ENCODE peak calls at places on chromosome 21, in five cellular contexts. L, P, S, N and V are unnamed samples.

GRCh38 chr21:29849735-29850176 is 90.0 kb downstream of the GRIK1 start:
- DNase-seq in L (no peak), P (no peak), S (peak; percentile 88), N (peak; percentile 74), V (no peak)

GRCh38 chr21:45385549-45386050 is 19.4 kb upstream of the COL18A1 start:
- DNase-seq in L (peak; percentile 18), P (peak; percentile 25), S (no peak), N (no peak), V (no peak)

GRCh38 chr21:14685568-14685967 is 139.5 kb upstream of the SAMSN1 start:
- DNase-seq in L (no peak), P (no peak), S (no peak), N (no peak), V (no peak)

GRCh38 chr21:25509862-25510261 is 97.4 kb downstream of the MRPL39 start:
- DNase-seq in L (no peak), P (no peak), S (no peak), N (no peak), V (no peak)

GRCh38 chr21:44657635-44658183 is at the start of gene KRTAP12-3:
- DNase-seq in L (no peak), P (no peak), S (no peak), N (no peak), V (no peak)

GRCh38 chr21:24824209-24824608 is 783.1 kb downstream of the MRPL39 start:
- DNase-seq in L (no peak), P (no peak), S (no peak), N (no peak), V (no peak)

GRCh38 chr21:41361786-41362604 is at the start of gene MX2:
- DNase-seq in L (peak; percentile 76), P (peak; percentile 80), S (no peak), N (peak; percentile 83), V (peak; percentile 96)

GRCh38 chr21:41804381-41804780 is 37.5 kb upstream of the RIPK4 start:
- DNase-seq in L (no peak), P (no peak), S (no peak), N (no peak), V (no peak)

GRCh38 chr21:43305811-43306311 is 121.1 kb downstream of the SIK1 start:
- DNase-seq in L (no peak), P (peak; percentile 42), S (no peak), N (no peak), V (no peak)

GRCh38 chr21:45456014-45456835 is 51.3 kb downstream of the COL18A1 start:
- DNase-seq in L (no peak), P (no peak), S (no peak), N (no peak), V (no peak)

GRCh38 chr21:45982256-45982757 is 737 bp downstream of the COL6A1 start:
- DNase-seq in L (peak; percentile 57), P (peak; percentile 42), S (no peak), N (no peak), V (no peak)

GRCh38 chr21:31756787-31757186 is 24.9 kb upstream of the SCAF4 start:
- DNase-seq in L (no peak), P (no peak), S (no peak), N (no peak), V (no peak)

GRCh38 chr21:31752967-31753366 is 21.0 kb upstream of the SCAF4 start:
- DNase-seq in L (no peak), P (no peak), S (no peak), N (no peak), V (no peak)

GRCh38 chr21:31753949-31754348 is 22.0 kb upstream of the SCAF4 start:
- DNase-seq in L (no peak), P (no peak), S (no peak), N (no peak), V (no peak)

GRCh38 chr21:31754561-31754960 is 22.6 kb upstream of the SCAF4 start:
- DNase-seq in L (no peak), P (no peak), S (no peak), N (no peak), V (no peak)

DNA sequence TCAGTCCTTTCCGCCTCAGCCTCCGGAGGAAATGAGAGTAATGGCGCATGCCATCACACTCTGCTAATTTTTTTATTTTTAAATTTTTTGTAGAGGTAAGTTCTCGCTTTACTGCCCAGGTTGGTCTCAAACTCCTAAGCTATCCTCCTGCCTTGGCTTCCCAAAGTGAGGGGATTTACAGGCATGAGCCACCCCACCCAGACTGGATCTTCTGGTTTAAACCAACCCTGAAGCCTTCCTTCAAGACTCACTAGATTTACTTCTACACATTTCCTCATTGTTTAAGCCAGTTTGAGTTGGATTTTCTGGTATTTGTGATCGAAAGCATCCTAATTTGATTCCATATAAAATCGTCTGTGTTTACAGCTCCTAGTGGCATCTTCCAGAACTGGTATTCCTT is 23.1 kb upstream of the SCAF4 start:
- DNase-seq in L (no peak), P (no peak), S (no peak), N (no peak), V (no peak)
- TF ChIP-seq CTCF in L (no peak), P (no peak), S (no peak), N (no peak), V (no peak)

GRCh38 chr21:35354078-35354477 is 305.0 kb upstream of the RUNX1 start:
- DNase-seq in L (no peak), P (no peak), S (no peak), N (no peak), V (peak; percentile 60)

GRCh38 chr21:35352787-35353186 is 303.7 kb upstream of the RUNX1 start:
- DNase-seq in L (no peak), P (no peak), S (no peak), N (no peak), V (peak; percentile 55)

GRCh38 chr21:35350965-35351364 is 301.9 kb upstream of the RUNX1 start:
- DNase-seq in L (no peak), P (no peak), S (no peak), N (no peak), V (no peak)

GRCh38 chr21:35351434-35351833 is 302.3 kb upstream of the RUNX1 start:
- DNase-seq in L (no peak), P (no peak), S (no peak), N (no peak), V (peak; percentile 29)

GRCh38 chr21:35352066-35352770 is 303.1 kb upstream of the RUNX1 start:
- DNase-seq in L (no peak), P (no peak), S (no peak), N (peak; percentile 25), V (peak; percentile 91)
- H3K4me1 ChIP-seq in L (no peaks in the 10 kb centered on the region), P (no peaks in the 10 kb centered on the region), S (peaks cover 7% of the 10 kb centered on the region), N (no peaks in the 10 kb centered on the region), V (no peaks in the 10 kb centered on the region)

DNA sequence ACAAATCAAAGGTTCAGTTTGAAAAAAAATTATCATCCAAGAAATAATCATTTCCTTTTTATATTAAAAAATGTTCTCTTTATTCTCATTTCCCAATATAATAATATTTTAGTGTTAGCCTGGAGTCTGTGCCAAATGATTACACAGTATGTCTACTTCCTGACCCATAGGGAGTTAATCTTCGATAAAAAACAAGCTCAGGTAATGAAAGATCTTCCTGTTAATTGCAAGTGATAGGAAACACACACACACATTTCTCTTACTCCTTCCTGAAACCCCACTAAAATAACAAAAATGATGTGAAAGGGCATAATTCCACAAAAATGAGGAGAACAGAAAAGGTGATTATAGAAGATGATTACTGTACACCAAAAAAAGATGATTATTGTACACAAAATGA is 123.5 kb upstream of the CXADR start:
- DNase-seq in L (no peak), P (no peak), S (no peak), N (no peak), V (no peak)
- H3K27ac ChIP-seq in L (no peak overlapping the region), P (no peak overlapping the region), S (no peak overlapping the region), N (no peak overlapping the region), V (no peak overlapping the region)

DNA sequence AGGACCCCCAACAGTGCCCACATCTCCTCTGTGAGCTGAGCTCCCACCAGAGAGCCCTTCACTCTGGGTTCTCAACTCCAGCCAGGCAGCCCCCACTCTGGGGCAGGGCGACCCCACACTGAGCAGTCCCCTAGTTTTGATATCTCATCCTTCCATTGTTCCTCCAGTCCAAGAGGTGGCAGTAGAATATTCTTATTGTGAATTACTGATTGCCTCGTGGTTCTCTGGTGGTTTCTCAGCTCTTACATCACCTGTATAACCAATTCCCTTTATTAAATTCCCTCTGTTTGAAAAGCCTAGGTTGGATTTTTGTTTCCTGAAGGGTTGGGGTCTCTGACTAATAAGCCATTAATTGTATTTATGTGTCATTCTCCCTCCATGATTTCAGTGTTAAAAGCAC is 407.5 kb downstream of the SETD4 start:
- DNase-seq in L (no peak), P (no peak), S (no peak), N (no peak), V (peak; percentile 37)
- TF ChIP-seq CTCF in L (no peak), P (no peak), S (no peak), N (no peak), V (no peak)

GRCh38 chr21:34826818-34827217 is 158.0 kb downstream of the CLIC6 start:
- DNase-seq in L (no peak), P (no peak), S (no peak), N (no peak), V (no peak)

GRCh38 chr21:34822209-34822608 is 153.4 kb downstream of the CLIC6 start:
- DNase-seq in L (no peak), P (no peak), S (no peak), N (no peak), V (no peak)

GRCh38 chr21:34822957-34823356 is 154.2 kb downstream of the CLIC6 start:
- DNase-seq in L (no peak), P (no peak), S (no peak), N (no peak), V (no peak)

GRCh38 chr21:34825101-34825500 is 156.3 kb downstream of the CLIC6 start:
- DNase-seq in L (no peak), P (no peak), S (no peak), N (no peak), V (no peak)

GRCh38 chr21:34824314-34824713 is 155.5 kb downstream of the CLIC6 start:
- DNase-seq in L (no peak), P (no peak), S (no peak), N (no peak), V (no peak)
- H3K4me1 ChIP-seq in L (no peaks in the 10 kb centered on the region), P (peaks cover 21% of the 10 kb centered on the region), S (no peaks in the 10 kb centered on the region), N (peaks cover 7% of the 10 kb centered on the region), V (no peaks in the 10 kb centered on the region)